ENCODE peak calls at places on chromosome X, in four cellular contexts. A, O, R and N are unnamed samples.

GRCh38 chrX:12867746-12868145 is 874 bp downstream of the TLR7 start:
- DNase-seq in A (no peak), R (peak), O (no peak), N (no peak)

GRCh38 chrX:50202539-50202938 is 1.7 kb upstream of the AKAP4 start:
- DNase-seq in A (no peak), R (no peak), O (no peak), N (no peak)

GRCh38 chrX:11757729-11758399 is at the start of gene MSL3:
- DNase-seq in O (no peak), R (peak), A (peak), N (no peak)

GRCh38 chrX:42615161-42615563 is 162.8 kb downstream of the PPP1R2C start:
- DNase-seq in R (peak), A (no peak), O (no peak), N (no peak)

GRCh38 chrX:96683997-96684338 is 674 bp upstream of the DIAPH2 start:
- DNase-seq in R (peak), A (no peak), O (no peak), N (no peak)

GRCh38 chrX:149151805-149152757 is 353.0 kb downstream of the IDS start:
- DNase-seq in O (peak), R (peak), A (no peak), N (peak)

GRCh38 chrX:52923781-52924241 is 26.7 kb downstream of the FAM156B start:
- DNase-seq in A (no peak), R (peak), O (no peak), N (no peak)

GRCh38 chrX:150495496-150495895 is 72.9 kb upstream of the MTM1 start:
- DNase-seq in O (no peak), R (no peak), A (no peak), N (no peak)

GRCh38 chrX:18674417-18674787 is 2.5 kb upstream of the RS1 start:
- DNase-seq in R (no peak), A (peak), O (no peak), N (no peak)

GRCh38 chrX:41480508-41481260 is 33.5 kb downstream of the NYX start:
- DNase-seq in R (no peak), A (peak), O (no peak), N (no peak)

DNA sequence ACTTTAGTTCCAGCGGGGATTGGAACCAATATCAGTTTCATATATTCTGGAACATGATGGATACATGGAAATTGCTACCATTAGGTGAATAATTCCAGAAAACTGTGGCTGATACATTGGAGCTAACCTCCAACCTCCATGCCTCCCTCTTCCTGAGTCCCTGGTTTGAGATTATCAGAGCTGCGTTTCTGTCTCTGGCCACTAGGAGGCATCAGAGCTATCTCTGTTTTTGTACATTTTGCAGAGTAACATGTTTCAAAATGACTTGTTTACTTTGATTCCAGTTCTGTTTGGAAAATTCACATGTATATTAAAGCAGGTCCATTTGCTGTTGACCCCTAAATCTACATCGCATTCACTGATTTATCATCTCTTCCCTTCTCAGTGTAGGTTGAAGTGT is 2.4 kb upstream of the RAB40AL start:
- DNase-seq in A (no peak), O (no peak), R (peak), N (no peak)
- TF ChIP-seq CTCF in A (peak), O (peak), R (peak), N (peak)

GRCh38 chrX:140038842-140039241 is 73.5 kb upstream of the CXorf66 start:
- DNase-seq in O (no peak), R (no peak), A (no peak), N (no peak)

GRCh38 chrX:140040397-140040796 is 75.1 kb upstream of the CXorf66 start:
- DNase-seq in A (no peak), O (no peak), R (peak), N (no peak)

GRCh38 chrX:140034916-140035315 is 69.6 kb upstream of the CXorf66 start:
- DNase-seq in O (no peak), R (peak), A (no peak), N (no peak)
- TF ChIP-seq CTCF in O (peak), R (peak), A (no peak), N (peak)

DNA sequence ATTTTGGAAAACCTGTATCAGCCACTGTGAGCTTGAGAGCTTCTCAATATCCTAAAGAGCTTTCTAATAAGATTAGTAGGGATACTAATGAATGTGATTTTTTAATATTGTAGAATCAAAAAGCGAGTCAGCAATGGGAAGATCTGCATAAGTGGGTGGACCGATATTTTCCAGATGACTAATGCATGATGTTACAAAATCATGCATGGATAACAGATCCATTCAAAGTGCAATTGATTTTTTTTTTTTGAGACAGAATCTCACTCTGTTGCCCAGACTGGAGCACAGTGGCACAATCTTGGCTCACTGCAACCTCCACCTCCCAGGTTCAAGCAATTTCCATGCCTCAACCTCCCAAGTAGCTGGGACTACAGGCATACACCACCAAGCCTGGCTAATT is 7.3 kb upstream of the CLDN2 start:
- DNase-seq in O (no peak), R (no peak), A (no peak), N (no peak)
- TF ChIP-seq CTCF in O (no peak), R (no peak), A (no peak), N (no peak)

GRCh38 chrX:129520151-129520550 is 3.1 kb downstream of the SMARCA1 start:
- DNase-seq in R (no peak), A (no peak), O (no peak), N (no peak)
- TF ChIP-seq CTCF in R (no peak), A (no peak), O (no peak), N (no peak)

DNA sequence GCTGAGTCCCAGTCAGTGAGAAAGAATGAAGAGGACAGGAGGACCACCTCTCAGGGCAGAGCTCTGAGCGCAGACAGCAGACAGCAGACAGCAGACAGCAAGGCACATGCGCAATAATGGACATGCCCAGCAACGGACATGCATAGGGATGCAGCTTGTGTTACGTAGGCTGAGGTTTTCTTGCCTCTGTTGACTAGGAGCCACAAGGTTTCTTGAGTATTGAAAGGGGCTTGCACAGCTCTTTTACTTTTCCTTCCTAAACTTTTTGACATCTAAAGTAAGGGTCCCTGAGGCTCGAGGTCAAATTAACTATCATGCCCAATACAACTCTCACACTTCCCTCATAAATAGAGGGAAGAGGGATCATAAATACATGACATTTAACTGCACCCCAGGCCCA is at the start of gene PAGE3:
- DNase-seq in O (no peak), R (no peak), A (no peak), N (no peak)
- TF ChIP-seq CTCF in O (no peak), R (no peak), A (no peak), N (no peak)

DNA sequence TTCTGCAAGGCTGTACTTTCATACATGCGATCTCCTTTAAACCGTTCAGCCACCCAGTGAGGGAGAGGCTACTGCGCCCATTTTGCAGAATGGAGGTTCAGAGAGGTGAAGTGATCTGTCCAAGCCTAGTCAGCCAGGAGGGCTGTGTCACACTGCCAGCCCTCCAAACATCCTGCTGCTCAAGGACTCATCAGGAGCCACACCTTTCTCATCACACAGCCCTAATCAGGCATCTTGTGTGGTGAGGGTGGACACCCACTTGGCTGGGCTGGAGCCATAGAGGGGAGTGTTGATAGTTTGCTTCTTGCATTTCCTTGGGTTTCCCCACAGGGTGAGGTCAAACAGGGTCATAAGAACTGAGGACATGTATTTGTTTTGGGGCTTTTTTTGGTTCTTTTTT is 5.4 kb upstream of the CXCR3 start:
- DNase-seq in R (no peak), A (no peak), O (no peak), N (no peak)
- TF ChIP-seq CTCF in R (no peak), A (no peak), O (no peak), N (no peak)

GRCh38 chrX:26442340-26442739 is 226.4 kb downstream of the MAGEB5 start:
- DNase-seq in O (no peak), A (no peak), R (no peak), N (no peak)
- TF ChIP-seq CTCF in O (peak), A (no peak), R (peak), N (peak)

GRCh38 chrX:51494409-51494808 is 2.0 kb downstream of the NUDT11 start:
- DNase-seq in R (peak), A (no peak), O (no peak), N (no peak)
- TF ChIP-seq CTCF in R (peak), A (no peak), O (peak), N (peak)